ENCODE peak calls at places on chromosomes 11 and 22, in ten cellular contexts. W is lower leg skin; T is Caki2; H is activated B cell treated with CpG ODN at 0.5 μM for 24 hours; M is KBM-7; A is naive thymus-derived CD4-positive, alpha-beta T cell; J is ELF-1; G is NCI-H1436; X is fibroblast of lung; E is activated CD4-positive, CD25-positive, alpha-beta regulatory T cell. Y is an unnamed sample.

GRCh38 chr11:75347781-75348613 is 3.5 kb downstream of the ARRB1 start:
- DNase-seq in M (no peak), X (peak; percentile 97), H (no peak), G (no peak), J (peak; percentile 70), E (no peak), A (no peak), T (no peak), W (no peak), Y (peak; percentile 73)

GRCh38 chr11:45501980-45502545 is 163.4 kb downstream of the CHST1 start:
- DNase-seq in X (no peak), J (no peak), H (no peak), E (no peak), T (no peak), A (no peak), M (no peak), W (peak; percentile 59), G (no peak), Y (no peak)

GRCh38 chr11:102367364-102367763 is 20.4 kb downstream of the BIRC2 start:
- DNase-seq in J (no peak), X (peak; percentile 7), H (no peak), E (no peak), A (no peak), G (no peak), T (peak; percentile 20), W (no peak), M (peak; percentile 51), Y (no peak)

GRCh38 chr22:41830174-41830573 is 2.7 kb upstream of the SREBF2 start:
- DNase-seq in A (no peak), M (no peak), H (no peak), W (no peak), G (no peak), X (no peak), T (no peak), J (no peak), E (no peak), Y (no peak)

GRCh38 chr11:12359761-12360160 is 17.6 kb upstream of the PARVA start:
- DNase-seq in H (no peak), G (no peak), M (no peak), E (no peak), T (no peak), W (no peak), J (no peak), A (no peak), X (peak; percentile 69), Y (no peak)

GRCh38 chr11:47917643-47918369 is 62.6 kb upstream of the PTPRJ start:
- DNase-seq in M (peak; percentile 93), A (no peak), E (no peak), G (peak; percentile 81), H (peak; percentile 45), T (peak; percentile 97), J (peak; percentile 80), W (peak; percentile 94), X (peak; percentile 96), Y (no peak)

GRCh38 chr11:15967966-15968365 is 388.4 kb downstream of the SOX6 start:
- DNase-seq in M (no peak), T (no peak), W (no peak), H (no peak), E (no peak), J (no peak), A (no peak), G (no peak), X (peak; percentile 58), Y (no peak)

GRCh38 chr22:45358127-45358526 is 48.4 kb downstream of the FAM118A start:
- DNase-seq in T (no peak), A (no peak), W (no peak), J (no peak), X (no peak), G (no peak), M (no peak), H (no peak), E (no peak), Y (no peak)

GRCh38 chr22:31344369-31345330 is 1.5 kb downstream of the PATZ1 start:
- DNase-seq in M (peak; percentile 64), J (no peak), W (peak; percentile 93), A (peak; percentile 19), E (no peak), X (peak; percentile 62), H (peak; percentile 63), T (no peak), G (peak; percentile 8), Y (peak; percentile 36)

GRCh38 chr22:20245577-20246367 is 22.3 kb downstream of the RTN4R start:
- DNase-seq in E (no peak), J (peak; percentile 25), A (no peak), X (no peak), W (no peak), G (no peak), H (no peak), T (no peak), M (no peak), Y (no peak)

GRCh38 chr22:29369460-29369859 is 18.9 kb downstream of the AP1B1 start:
- DNase-seq in G (no peak), J (peak; percentile 69), M (peak; percentile 60), E (no peak), A (no peak), X (peak; percentile 87), W (peak; percentile 92), T (no peak), H (no peak), Y (peak; percentile 35)

GRCh38 chr22:38172489-38173155 is 9.0 kb downstream of the PLA2G6 start:
- DNase-seq in G (no peak), T (no peak), E (no peak), W (peak; percentile 94), M (peak; percentile 79), J (no peak), X (peak; percentile 57), H (no peak), A (no peak), Y (no peak)

GRCh38 chr11:32005786-32006406 is 85.0 kb upstream of the RCN1 start:
- DNase-seq in X (peak; percentile 70), E (no peak), G (no peak), M (no peak), H (no peak), T (no peak), A (no peak), J (no peak), W (no peak), Y (no peak)

GRCh38 chr11:64123102-64123434 is 42.8 kb downstream of the MACROD1 start:
- DNase-seq in J (no peak), H (no peak), W (no peak), M (no peak), E (no peak), A (no peak), T (no peak), X (peak; percentile 6), G (peak; percentile 35), Y (no peak)

GRCh38 chr22:44423556-44423955 is 74.5 kb downstream of the RTL6 start:
- DNase-seq in A (no peak), H (no peak), G (no peak), M (no peak), X (no peak), J (no peak), E (no peak), T (no peak), W (peak; percentile 72), Y (no peak)

GRCh38 chr11:9758676-9759518 is 95.0 kb downstream of the SWAP70 start:
- DNase-seq in J (peak; percentile 91), X (peak; percentile 72), E (peak; percentile 20), A (peak; percentile 35), H (peak; percentile 65), M (peak; percentile 72), W (peak; percentile 96), G (peak; percentile 47), T (peak; percentile 88), Y (peak; percentile 85)

GRCh38 chr22:37484115-37485005 is 1.8 kb downstream of the MFNG start:
- DNase-seq in A (peak; percentile 46), X (no peak), E (peak; percentile 52), M (peak; percentile 96), G (no peak), W (peak; percentile 96), T (no peak), J (no peak), H (peak; percentile 59), Y (no peak)

GRCh38 chr11:69634590-69634989 is 6.4 kb upstream of the CCND1 start:
- DNase-seq in T (no peak), A (no peak), E (no peak), H (no peak), X (no peak), J (no peak), M (no peak), G (no peak), W (no peak), Y (no peak)

GRCh38 chr22:41919357-41920224 is 4.7 kb upstream of the SHISA8 start:
- DNase-seq in H (peak; percentile 82), E (no peak), J (peak; percentile 31), T (peak; percentile 33), G (peak; percentile 29), X (peak; percentile 16), W (no peak), M (no peak), A (no peak), Y (no peak)

GRCh38 chr11:2651826-2652237 is 48.0 kb downstream of the KCNQ1OT1 start:
- DNase-seq in W (peak; percentile 56), X (no peak), A (no peak), G (no peak), H (no peak), M (no peak), T (no peak), J (peak; percentile 41), E (no peak), Y (no peak)

GRCh38 chr11:9210922-9211320 is 54.2 kb downstream of the DENND5A start:
- DNase-seq in H (no peak), J (no peak), A (no peak), W (no peak), T (no peak), G (no peak), E (no peak), M (no peak), X (peak; percentile 76), Y (no peak)

GRCh38 chr22:27252282-27253049 is 549.1 kb downstream of the MN1 start:
- DNase-seq in W (no peak), G (no peak), H (no peak), X (peak; percentile 95), E (no peak), M (no peak), J (no peak), T (peak; percentile 30), A (no peak), Y (no peak)

GRCh38 chr22:37746366-37747089 is 49.7 kb downstream of the TRIOBP start:
- DNase-seq in H (no peak), X (no peak), M (no peak), G (no peak), E (peak; percentile 34), A (no peak), J (no peak), W (no peak), T (peak; percentile 43), Y (peak; percentile 39)

GRCh38 chr22:31926969-31927368 is 17.4 kb upstream of the YWHAH start:
- DNase-seq in G (peak; percentile 62), E (no peak), W (no peak), A (no peak), M (no peak), T (no peak), J (peak; percentile 33), X (peak; percentile 21), H (no peak), Y (no peak)

GRCh38 chr11:18853086-18853720 is 61.6 kb upstream of the PTPN5 start:
- DNase-seq in W (no peak), M (peak; percentile 13), T (peak; percentile 28), G (no peak), A (no peak), E (no peak), H (no peak), J (peak; percentile 24), X (peak; percentile 32), Y (peak; percentile 22)

GRCh38 chr11:123560001-123560400 is 94.4 kb downstream of the SCN3B start:
- DNase-seq in H (peak; percentile 38), W (no peak), M (no peak), X (peak; percentile 83), G (peak; percentile 50), T (no peak), J (peak; percentile 49), A (no peak), E (no peak), Y (no peak)

GRCh38 chr11:76783901-76784813 is 1.0 kb downstream of the TSKU start:
- DNase-seq in E (no peak), H (no peak), G (no peak), T (peak; percentile 54), A (no peak), X (peak; percentile 88), M (peak; percentile 41), W (peak; percentile 92), J (peak; percentile 96), Y (peak; percentile 93)

GRCh38 chr11:1830500-1831223 is 4.1 kb upstream of the SYT8 start:
- DNase-seq in A (no peak), G (no peak), H (no peak), M (no peak), E (no peak), W (no peak), X (peak; percentile 12), T (peak; percentile 82), J (peak; percentile 62), Y (no peak)

Y was measured in HAP-1.